ENCODE peak calls at places on chromosomes 13 and 19, in four cellular contexts. J is thoracic aorta; Y is effector memory CD4-positive, alpha-beta T cell; N is astrocyte. O is an unnamed sample. For H3K4me1, the result is how much of the 10 kb centered on the place peaks cover.

GRCh38 chr13:93843082-93843481 is 616.5 kb downstream of the GPC6 start:
- DNase-seq in J (no peak), Y (no peak), N (no peak), O (no peak)

GRCh38 chr19:49059056-49059455 is 1.5 kb upstream of the CGB7 start:
- DNase-seq in J (no peak), Y (no peak), N (no peak), O (no peak)

GRCh38 chr19:7515471-7516226 is at the start of gene ZNF358:
- DNase-seq in J (peak), Y (no peak), N (peak), O (peak)

GRCh38 chr13:94550030-94550738 is 45.8 kb downstream of the TGDS start:
- DNase-seq in J (no peak), Y (no peak), N (peak), O (no peak)

GRCh38 chr19:5828661-5829566 is 10.6 kb downstream of the FUT6 start:
- DNase-seq in J (no peak), Y (no peak), N (no peak), O (no peak)

GRCh38 chr19:5966215-5966614 is 11.7 kb downstream of the RANBP3 start:
- DNase-seq in J (no peak), Y (no peak), N (peak), O (no peak)

GRCh38 chr19:45492627-45493470 is 4.0 kb downstream of the RTN2 start:
- DNase-seq in J (no peak), Y (no peak), N (peak), O (no peak)

GRCh38 chr19:47176071-47176626 is 45.5 kb downstream of the SAE1 start:
- DNase-seq in J (no peak), Y (no peak), N (peak), O (no peak)

GRCh38 chr19:35240322-35240721 is 8.5 kb upstream of the LSR start:
- DNase-seq in J (no peak), Y (no peak), N (no peak), O (no peak)

GRCh38 chr13:46211521-46212351 is at the start of gene LRRC63:
- DNase-seq in J (no peak), Y (peak), N (peak), O (peak)

GRCh38 chr19:40601061-40601973 is at the start of gene LTBP4:
- DNase-seq in J (no peak), Y (no peak), N (no peak), O (no peak)

GRCh38 chr13:98845726-98846125 is 93.3 kb upstream of the SLC15A1 start:
- DNase-seq in J (no peak), Y (no peak), N (no peak), O (no peak)

GRCh38 chr13:35733832-35734231 is 257.3 kb upstream of the MAB21L1 start:
- DNase-seq in J (no peak), Y (no peak), N (no peak), O (no peak)

GRCh38 chr13:105466376-105466775 is 1069.1 kb downstream of the EFNB2 start:
- DNase-seq in J (no peak), Y (no peak), N (no peak), O (no peak)

GRCh38 chr13:43730642-43731041 is 56.1 kb downstream of the ENOX1 start:
- DNase-seq in J (no peak), Y (no peak), N (no peak), O (no peak)

GRCh38 chr13:29937836-29938235 is 87.4 kb upstream of the UBL3 start:
- DNase-seq in J (no peak), Y (peak), N (no peak), O (no peak)

GRCh38 chr19:52600639-52601024 is 30.5 kb downstream of the ZNF701 start:
- DNase-seq in J (no peak), Y (no peak), N (no peak), O (peak)

GRCh38 chr13:21033866-21034601 is 27.4 kb downstream of the LATS2 start:
- DNase-seq in J (no peak), Y (no peak), N (peak), O (no peak)

GRCh38 chr19:47228937-47229673 is 1.9 kb downstream of the BBC3 start:
- DNase-seq in J (no peak), Y (peak), N (peak), O (peak)

GRCh38 chr13:50400035-50400726 is 384.9 kb downstream of the KCNRG start:
- DNase-seq in J (no peak), Y (no peak), N (peak), O (no peak)

GRCh38 chr19:37907735-37908066 is 693 bp downstream of the SIPA1L3 start:
- DNase-seq in J (no peak), Y (no peak), N (no peak), O (no peak)

GRCh38 chr13:53921473-53921872 is 892.9 kb downstream of the OLFM4 start:
- DNase-seq in J (no peak), Y (no peak), N (no peak), O (no peak)

GRCh38 chr19:5037936-5038335 is 69.0 kb downstream of the KDM4B start:
- DNase-seq in J (no peak), Y (no peak), N (no peak), O (no peak)

GRCh38 chr13:99308481-99309087 is 1.4 kb upstream of the GPR183 start:
- DNase-seq in J (no peak), Y (no peak), N (peak), O (no peak)

GRCh38 chr19:50645107-50645506 is 4.1 kb upstream of the C19orf81 start:
- DNase-seq in J (no peak), Y (no peak), N (no peak), O (no peak)

GRCh38 chr19:16343156-16343555 is 18.5 kb downstream of the KLF2 start:
- DNase-seq in J (no peak), Y (no peak), N (no peak), O (no peak)

GRCh38 chr19:5738423-5738822 is 18.0 kb downstream of the CATSPERD start:
- DNase-seq in J (no peak), Y (no peak), N (no peak), O (no peak)

GRCh38 chr13:95535243-95535642 is 17.3 kb upstream of the CLDN10 start:
- DNase-seq in J (no peak), Y (no peak), N (peak), O (no peak)

GRCh38 chr19:43776285-43776684 is 4.5 kb downstream of the KCNN4 start:
- DNase-seq in J (no peak), Y (no peak), N (no peak), O (no peak)

GRCh38 chr19:13343514-13343913 is 162.8 kb downstream of the CACNA1A start:
- DNase-seq in J (no peak), Y (no peak), N (no peak), O (no peak)

GRCh38 chr19:48918801-48919247 is 14.7 kb upstream of the DHDH start:
- DNase-seq in J (no peak), Y (no peak), N (no peak), O (peak)

DNA sequence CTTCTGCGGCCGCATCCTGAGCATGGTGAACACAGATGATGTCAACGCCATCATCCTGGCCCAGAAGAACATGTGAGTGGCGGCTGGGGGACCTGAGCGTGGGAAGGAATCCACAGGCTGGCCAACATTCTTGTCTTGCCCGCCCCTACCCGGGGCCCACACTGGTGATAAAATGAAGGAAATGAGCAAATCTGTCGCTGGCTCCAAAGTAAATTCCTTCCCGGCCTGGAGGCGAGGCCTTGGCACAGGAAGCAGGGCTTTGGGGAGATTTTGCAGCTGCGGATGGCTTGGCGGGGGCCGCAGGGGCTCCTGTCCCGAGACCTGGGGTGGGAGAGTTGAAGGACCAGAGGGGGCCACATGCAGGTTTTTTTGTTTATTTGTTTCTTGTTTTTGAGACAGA is 4.4 kb downstream of the KXD1 start:
- DNase-seq in J (peak), Y (no peak), N (peak), O (no peak)
- H3K27ac ChIP-seq in J (peak), Y (no peak), N (no peak), O (no peak)

DNA sequence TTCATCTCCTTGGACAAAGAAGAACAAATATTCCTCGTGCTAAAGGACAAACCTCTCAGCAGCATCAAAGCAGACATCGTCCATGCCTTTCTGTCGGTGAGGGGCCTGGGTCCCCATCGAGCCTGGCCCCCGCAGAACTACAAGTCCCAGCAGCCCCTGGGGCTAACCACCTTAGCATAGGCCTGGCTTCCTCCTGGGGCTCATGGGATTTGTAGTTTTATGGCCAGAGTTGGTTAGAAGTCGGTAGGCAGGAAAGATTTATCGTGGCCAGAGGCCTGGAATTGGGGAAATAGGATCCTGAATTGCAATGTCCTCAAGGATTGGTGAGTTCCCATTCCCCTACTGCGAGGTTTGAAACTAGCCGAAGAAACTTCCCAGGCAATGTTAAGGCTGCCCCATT is 19.6 kb downstream of the TMEM150B start:
- DNase-seq in J (no peak), Y (peak), N (no peak), O (peak)
- H3K4me1 ChIP-seq in J (under half), Y (under half), N (under half), O (under half)

DNA sequence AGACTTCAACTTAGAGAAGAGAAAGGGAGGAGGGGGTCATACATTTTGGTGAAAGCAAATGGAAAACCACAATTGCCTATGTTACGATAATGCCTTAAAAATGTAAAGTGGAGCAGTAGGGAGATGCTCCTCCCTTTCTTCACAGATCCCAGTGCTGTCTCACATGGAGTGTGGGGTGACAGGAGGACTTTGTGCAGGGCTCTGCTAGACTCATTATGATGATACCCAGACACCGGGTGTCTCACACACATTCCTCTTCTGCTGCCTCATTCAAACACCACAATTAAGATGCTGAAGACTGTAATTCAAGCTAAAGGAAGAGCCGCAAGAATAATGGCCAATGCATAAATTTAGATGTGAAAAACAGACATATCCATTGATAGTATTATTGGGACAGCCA is 150.6 kb downstream of the LHFPL6 start:
- DNase-seq in J (no peak), Y (no peak), N (peak), O (no peak)
- H3K27ac ChIP-seq in J (no peak), Y (no peak), N (no peak), O (no peak)

GRCh38 chr19:32599258-32599657 is 18.3 kb downstream of the PDCD5 start:
- DNase-seq in J (no peak), Y (no peak), N (no peak), O (no peak)
- H3K4me1 ChIP-seq in J (under half), Y (under half), N (under half), O (under half)

GRCh38 chr19:19063183-19064097 is at the start of gene SLC25A42:
- DNase-seq in J (peak), Y (peak), N (peak), O (peak)

GRCh38 chr19:19064811-19065745 is 1.3 kb downstream of the SLC25A42 start:
- DNase-seq in J (no peak), Y (no peak), N (no peak), O (peak)

GRCh38 chr19:19061491-19061890 is 2.3 kb upstream of the SLC25A42 start:
- DNase-seq in J (no peak), Y (no peak), N (no peak), O (no peak)

GRCh38 chr19:19064098-19064722 is 416 bp downstream of the SLC25A42 start:
- DNase-seq in J (no peak), Y (no peak), N (no peak), O (no peak)

GRCh38 chr19:19062454-19063182 is 1.2 kb upstream of the SLC25A42 start:
- DNase-seq in J (no peak), Y (no peak), N (peak), O (peak)
- H3K27ac ChIP-seq in J (peak), Y (peak), N (no peak), O (peak)

GRCh38 chr13:33742321-33742720 is 75.6 kb upstream of the RFC3 start:
- DNase-seq in J (no peak), Y (no peak), N (no peak), O (no peak)
- H3K4me1 ChIP-seq in J (under half), Y (under half), N (under half), O (under half)

GRCh38 chr19:398719-399118 is 10.2 kb downstream of the C2CD4C start:
- DNase-seq in J (no peak), Y (no peak), N (no peak), O (no peak)

GRCh38 chr19:397321-397720 is 11.6 kb downstream of the C2CD4C start:
- DNase-seq in J (no peak), Y (no peak), N (no peak), O (no peak)

GRCh38 chr19:400976-401835 is 7.7 kb downstream of the C2CD4C start:
- DNase-seq in J (no peak), Y (no peak), N (no peak), O (no peak)

GRCh38 chr19:397941-398706 is 10.8 kb downstream of the C2CD4C start:
- DNase-seq in J (no peak), Y (no peak), N (no peak), O (no peak)

DNA sequence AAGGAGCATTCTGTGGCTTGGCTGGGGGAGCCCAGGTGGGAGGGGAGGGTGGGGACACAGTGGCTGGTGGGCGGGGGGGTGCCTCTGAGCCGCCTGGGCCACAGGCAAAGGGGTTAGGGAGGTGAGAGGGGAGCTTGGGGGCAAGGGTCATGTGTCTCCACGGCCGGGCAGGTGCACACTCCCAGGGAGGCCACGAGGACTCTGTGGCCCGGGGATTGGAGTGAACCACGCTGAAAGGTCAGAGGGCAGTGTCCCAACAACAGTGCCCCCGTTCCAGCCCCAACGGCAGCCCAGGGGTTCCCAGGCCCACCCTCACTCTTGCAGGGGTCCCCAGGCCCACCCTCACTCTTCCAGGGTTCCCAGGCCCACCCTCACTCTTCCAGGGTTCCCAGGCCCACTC is 9.6 kb downstream of the C2CD4C start:
- DNase-seq in J (no peak), Y (no peak), N (no peak), O (no peak)
- H3K27ac ChIP-seq in J (no peak), Y (no peak), N (no peak), O (no peak)

GRCh38 chr13:42274386-42275097 is 2.6 kb downstream of the AKAP11 start:
- DNase-seq in J (no peak), Y (no peak), N (no peak), O (no peak)

GRCh38 chr13:42275098-42275471 is 3.1 kb downstream of the AKAP11 start:
- DNase-seq in J (no peak), Y (no peak), N (no peak), O (no peak)

GRCh38 chr13:42275506-42275905 is 3.6 kb downstream of the AKAP11 start:
- DNase-seq in J (no peak), Y (no peak), N (no peak), O (no peak)

GRCh38 chr13:42277618-42278276 is 5.8 kb downstream of the AKAP11 start:
- DNase-seq in J (no peak), Y (no peak), N (peak), O (no peak)

GRCh38 chr13:42276683-42277082 is 4.7 kb downstream of the AKAP11 start:
- DNase-seq in J (no peak), Y (no peak), N (no peak), O (no peak)
- H3K4me1 ChIP-seq in J (under half), Y (under half), N (under half), O (under half)

GRCh38 chr13:113061796-113062425 is 43.7 kb upstream of the F7 start:
- DNase-seq in J (no peak), Y (no peak), N (no peak), O (no peak)

GRCh38 chr13:113062691-113063090 is 42.9 kb upstream of the F7 start:
- DNase-seq in J (no peak), Y (no peak), N (no peak), O (no peak)

GRCh38 chr13:113060557-113061270 is 44.9 kb upstream of the F7 start:
- DNase-seq in J (no peak), Y (no peak), N (no peak), O (no peak)

GRCh38 chr13:113059891-113060290 is 45.7 kb upstream of the F7 start:
- DNase-seq in J (no peak), Y (no peak), N (no peak), O (no peak)

DNA sequence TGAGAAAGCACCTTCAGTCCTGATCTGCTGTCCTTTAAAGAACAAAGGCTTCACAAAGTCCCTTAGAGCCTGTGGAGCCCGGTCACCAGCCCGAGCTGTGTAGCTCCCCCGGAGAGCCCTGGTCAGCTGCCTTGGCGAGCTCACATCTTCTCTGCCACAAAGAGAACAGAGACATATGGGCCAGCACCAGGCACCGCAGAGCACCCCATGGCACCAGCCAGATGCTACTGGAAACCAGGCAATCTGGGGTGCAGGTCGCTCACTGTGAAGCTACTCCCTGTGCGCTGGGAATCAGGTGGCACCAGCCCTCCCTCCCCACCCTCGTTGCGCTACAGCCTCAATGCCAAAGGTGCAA is 44.3 kb upstream of the F7 start:
- DNase-seq in J (no peak), Y (no peak), N (no peak), O (no peak)
- H3K27ac ChIP-seq in J (no peak), Y (no peak), N (no peak), O (no peak)

O was measured in DND-41.